ENCODE peak calls at places on chromosomes 11 and 22, in five cellular contexts. C is SK-N-SH; X is activated T-helper 1 cell treated with anti-CD3 and anti-CD28 coated beads, Interleukin-12 subunit alpha, Interleukin-12 subunit beta, Interleukin-2, Interleukin-4 antibody, amounts not matched to agents 30 ng/mL and 10 ng/mL and 1 ng/mL, durations not matched to agents 14 hours and 24 hours and 36 hours; Y is activated T-cell treated with anti-CD3 and anti-CD28 coated beads for 24 hours; S is AG08396. N is an unnamed sample.

GRCh38 chr11:35664977-35665441 is 2.4 kb downstream of the TRIM44 start:
- DNase-seq in C (no peak), Y (no peak), S (no peak), X (no peak), N (no peak)

GRCh38 chr11:119844808-119845207 is 115.8 kb upstream of the NECTIN1 start:
- DNase-seq in S (no peak), C (peak; percentile 46), Y (no peak), X (no peak), N (no peak)

GRCh38 chr11:36000616-36001190 is 56.8 kb downstream of the LDLRAD3 start:
- DNase-seq in S (no peak), C (no peak), Y (no peak), X (no peak), N (no peak)

GRCh38 chr11:73493838-73494598 is 103.9 kb downstream of the FAM168A start:
- DNase-seq in S (peak; percentile 70), Y (no peak), X (no peak), C (no peak), N (peak; percentile 69)

GRCh38 chr11:77202941-77203900 is 75.2 kb downstream of the MYO7A start:
- DNase-seq in S (no peak), Y (no peak), X (no peak), C (no peak), N (no peak)

GRCh38 chr11:35390737-35391682 is 28.3 kb downstream of the SLC1A2 start:
- DNase-seq in X (peak; percentile 13), C (no peak), Y (peak; percentile 30), S (no peak), N (peak; percentile 4)

GRCh38 chr22:49393526-49393925 is 434.1 kb downstream of the BRD1 start:
- DNase-seq in X (no peak), S (no peak), Y (no peak), C (no peak), N (no peak)

GRCh38 chr11:92782806-92783205 is 186.6 kb upstream of the MTNR1B start:
- DNase-seq in S (no peak), X (no peak), C (no peak), Y (no peak), N (no peak)

GRCh38 chr22:47042116-47042825 is 279.8 kb downstream of the TBC1D22A start:
- DNase-seq in S (no peak), Y (no peak), C (no peak), X (no peak), N (no peak)

GRCh38 chr11:17810736-17811135 is 76.2 kb downstream of the KCNC1 start:
- DNase-seq in Y (no peak), X (no peak), S (no peak), C (peak; percentile 54), N (peak; percentile 74)

GRCh38 chr22:36068776-36069344 is 40.2 kb upstream of the RBFOX2 start:
- DNase-seq in X (no peak), S (no peak), Y (no peak), C (no peak), N (peak; percentile 10)